ENCODE peak calls at places on chromosome 14, in ten cellular contexts. U is breast epithelium; R is A549; X is activated effector memory CD4-positive, alpha-beta T cell treated with Interleukin-2 at 50 U/mL for 16 hours; E is K562; T is stimulated activated naive B cell treated with anti-CD40 and anti-IgM and Interleukin-4, amounts not matched to agents 10 μg/mL and 1 μg/mL and 100 μg/mL, for 72 hours; O is GM18507; H is psoas muscle; Q is caudate nucleus; K is GM13977. S is an unnamed sample.

GRCh38 chr14:96098309-96098998 is 59.3 kb downstream of the C14orf132 start:
- DNase-seq in Q (peak), K (peak), R (peak), T (no peak), U (no peak), O (no peak), X (no peak), E (peak), H (peak), S (peak)

GRCh38 chr14:61662437-61663311 is 32.6 kb upstream of the HIF1A start:
- DNase-seq in T (peak), E (peak), U (no peak), Q (no peak), O (peak), X (peak), H (no peak), R (peak), K (peak), S (peak)

GRCh38 chr14:29444216-29444615 is 483.4 kb downstream of the PRKD1 start:
- DNase-seq in O (no peak), K (no peak), U (no peak), R (no peak), H (no peak), E (no peak), Q (no peak), T (no peak), X (no peak), S (no peak)

GRCh38 chr14:103190731-103191130 is 67.5 kb downstream of the TNFAIP2 start:
- DNase-seq in O (no peak), T (no peak), K (no peak), R (no peak), Q (no peak), X (no peak), H (no peak), U (no peak), E (no peak), S (no peak)

GRCh38 chr14:98651042-98651441 is 621.0 kb downstream of the BCL11B start:
- DNase-seq in R (no peak), E (no peak), X (no peak), K (no peak), H (no peak), O (no peak), Q (no peak), U (no peak), T (no peak), S (no peak)

GRCh38 chr14:92945544-92945943 is 22.6 kb downstream of the CHGA start:
- DNase-seq in R (no peak), H (no peak), Q (no peak), O (no peak), U (no peak), K (no peak), E (no peak), X (no peak), T (no peak), S (no peak)

GRCh38 chr14:75820761-75821160 is 159.7 kb downstream of the TTLL5 start:
- DNase-seq in E (no peak), U (no peak), Q (no peak), T (no peak), R (no peak), O (no peak), X (no peak), K (no peak), H (no peak), S (no peak)

GRCh38 chr14:83023369-83023768 is 1489.7 kb upstream of the SEL1L start:
- DNase-seq in T (no peak), O (no peak), Q (no peak), E (no peak), U (no peak), X (no peak), H (no peak), R (no peak), K (no peak), S (no peak)

GRCh38 chr14:58944957-58945356 is 243.5 kb upstream of the DAAM1 start:
- DNase-seq in K (no peak), Q (no peak), R (no peak), U (no peak), T (no peak), H (no peak), O (no peak), X (no peak), E (no peak), S (no peak)

GRCh38 chr14:69314327-69314726 is 54.4 kb downstream of the GALNT16 start:
- DNase-seq in R (no peak), O (no peak), H (no peak), Q (no peak), E (no peak), T (no peak), U (no peak), K (no peak), X (no peak), S (no peak)

GRCh38 chr14:101064718-101065117 is 161.2 kb upstream of the RTL1 start:
- DNase-seq in Q (no peak), R (no peak), E (no peak), H (no peak), U (no peak), X (no peak), O (no peak), T (no peak), K (no peak), S (no peak)

GRCh38 chr14:91303091-91303923 is 58.8 kb upstream of the GPR68 start:
- DNase-seq in U (no peak), H (peak), T (peak), Q (no peak), X (peak), O (peak), K (peak), E (peak), R (peak), S (no peak)

GRCh38 chr14:92539875-92540274 is 26.3 kb downstream of the RIN3 start:
- DNase-seq in O (no peak), E (no peak), Q (no peak), U (no peak), T (no peak), K (no peak), H (peak), R (no peak), X (no peak), S (peak)

GRCh38 chr14:23559010-23559920 is 3.2 kb downstream of the THTPA start:
- DNase-seq in X (peak), K (peak), U (no peak), H (peak), R (peak), O (no peak), Q (no peak), T (no peak), E (peak), S (peak)

GRCh38 chr14:34536951-34537676 is 2.4 kb downstream of the EAPP start:
- DNase-seq in E (no peak), Q (no peak), U (no peak), R (no peak), O (no peak), K (no peak), T (no peak), X (no peak), H (no peak), S (peak)

GRCh38 chr14:77036484-77037337 is 8.2 kb upstream of the IRF2BPL start:
- DNase-seq in O (no peak), H (no peak), Q (no peak), T (no peak), K (peak), U (no peak), R (no peak), E (no peak), X (no peak), S (no peak)

GRCh38 chr14:50520947-50521815 is 11.2 kb downstream of the MAP4K5 start:
- DNase-seq in K (peak), E (peak), T (peak), Q (no peak), R (peak), H (no peak), O (no peak), U (no peak), X (no peak), S (peak)

GRCh38 chr14:83534995-83535394 is 1994.9 kb upstream of the FLRT2 start:
- DNase-seq in R (no peak), U (no peak), T (no peak), H (no peak), Q (no peak), O (no peak), X (no peak), K (no peak), E (no peak), S (no peak)

GRCh38 chr14:104644656-104645055 is 40.1 kb upstream of the TMEM179 start:
- DNase-seq in U (no peak), O (no peak), K (no peak), Q (no peak), R (no peak), E (no peak), H (no peak), X (no peak), T (no peak), S (no peak)

GRCh38 chr14:102933618-102934231 is 11.3 kb downstream of the AMN start:
- DNase-seq in H (no peak), O (no peak), T (no peak), U (no peak), K (no peak), Q (no peak), R (no peak), X (no peak), E (no peak), S (no peak)

GRCh38 chr14:79093542-79093941 is 923.4 kb downstream of the NRXN3 start:
- DNase-seq in E (no peak), T (no peak), O (no peak), X (no peak), K (no peak), R (no peak), Q (no peak), H (no peak), U (no peak), S (no peak)